ENCODE peak calls at places on chromosome 2, in ten cellular contexts. A is Calu3, U is NAMALWA, V is GM20000, P is NCI-H1105, X is esophagus muscularis mucosa, M is left cardiac atrium, I is C1 segment of cervical spinal cord, O is Right ventricle myocardium superior, S is HL-60. K is an unnamed sample.

GRCh38 chr2:182634386-182634785 is 81.7 kb upstream of the DNAJC10 start:
- DNase-seq in P (no peak), M (no peak), O (no peak), U (no peak), I (no peak), X (no peak), A (no peak), V (no peak), S (no peak), K (no peak)

GRCh38 chr2:24731923-24732322 is 61.3 kb downstream of the PTRHD1 start:
- DNase-seq in M (no peak), O (no peak), P (no peak), S (no peak), A (no peak), U (no peak), I (no peak), X (no peak), V (no peak), K (no peak)

GRCh38 chr2:167534443-167534842 is 646.2 kb downstream of the XIRP2 start:
- DNase-seq in P (no peak), M (no peak), O (no peak), V (no peak), S (no peak), A (no peak), I (no peak), X (no peak), U (no peak), K (no peak)

GRCh38 chr2:163682695-163683094 is 53.1 kb downstream of the FIGN start:
- DNase-seq in P (no peak), U (peak), V (no peak), X (no peak), O (no peak), S (no peak), A (peak), M (no peak), I (no peak), K (no peak)

GRCh38 chr2:238143239-238143951 is 4.9 kb downstream of the KLHL30 start:
- DNase-seq in U (no peak), S (no peak), M (peak), X (no peak), A (peak), P (no peak), V (no peak), O (peak), I (no peak), K (peak)

GRCh38 chr2:96960956-96961350 is 25.4 kb downstream of the FAM178B start:
- DNase-seq in V (no peak), P (no peak), U (no peak), X (no peak), M (no peak), A (no peak), O (no peak), S (no peak), I (no peak), K (no peak)

GRCh38 chr2:119749405-119750066 is 10.2 kb upstream of the PTPN4 start:
- DNase-seq in M (no peak), O (no peak), P (no peak), A (no peak), X (no peak), S (no peak), V (no peak), I (no peak), U (no peak), K (no peak)

GRCh38 chr2:641501-642430 is 35.4 kb downstream of the TMEM18 start:
- DNase-seq in P (no peak), M (no peak), V (no peak), X (peak), U (no peak), S (no peak), I (no peak), O (no peak), A (peak), K (no peak)

GRCh38 chr2:201100497-201100896 is 15.5 kb upstream of the CFLAR start:
- DNase-seq in M (no peak), O (no peak), P (no peak), U (no peak), A (no peak), V (no peak), X (no peak), S (no peak), I (no peak), K (no peak)

GRCh38 chr2:160868891-160869290 is 291.3 kb upstream of the TANK start:
- DNase-seq in X (no peak), M (no peak), V (no peak), P (no peak), O (no peak), A (no peak), S (no peak), I (no peak), U (no peak), K (no peak)

GRCh38 chr2:36655456-36655855 is 41.1 kb upstream of the VIT start:
- DNase-seq in X (no peak), M (no peak), U (no peak), V (no peak), A (no peak), O (no peak), P (no peak), I (no peak), S (no peak), K (no peak)

GRCh38 chr2:246489-247145 is 17.2 kb downstream of the SH3YL1 start:
- DNase-seq in U (peak), X (no peak), O (no peak), I (no peak), V (peak), M (no peak), A (peak), S (peak), P (peak), K (no peak)

GRCh38 chr2:127103243-127104165 is 3.5 kb downstream of the BIN1 start:
- DNase-seq in P (no peak), M (no peak), U (no peak), O (no peak), S (no peak), I (no peak), X (no peak), V (no peak), A (no peak), K (peak)

GRCh38 chr2:72722492-72723090 is 103.2 kb downstream of the EXOC6B start:
- DNase-seq in M (no peak), I (no peak), V (no peak), A (no peak), O (no peak), X (no peak), U (no peak), P (no peak), S (no peak), K (no peak)

GRCh38 chr2:234496835-234497591 is at the start of gene ARL4C:
- DNase-seq in U (peak), O (peak), S (peak), X (no peak), I (peak), A (peak), V (peak), M (peak), P (peak), K (peak)

GRCh38 chr2:66434679-66435548 is at the start of gene MEIS1:
- DNase-seq in S (peak), I (peak), A (peak), V (peak), O (peak), U (peak), M (peak), P (peak), X (peak), K (peak)

GRCh38 chr2:233700028-233700635 is 7.4 kb downstream of the UGT1A6 start:
- DNase-seq in I (no peak), U (no peak), S (no peak), V (no peak), M (no peak), O (no peak), A (peak), P (peak), X (no peak), K (no peak)

GRCh38 chr2:109560265-109560664 is 53.5 kb downstream of the SEPTIN10 start:
- DNase-seq in A (no peak), M (no peak), X (no peak), I (no peak), V (no peak), S (no peak), O (no peak), U (no peak), P (no peak), K (no peak)

GRCh38 chr2:241796610-241797138 is 12.3 kb upstream of the NEU4 start:
- DNase-seq in S (no peak), I (no peak), X (no peak), U (no peak), O (no peak), P (no peak), M (no peak), V (peak), A (no peak), K (peak)

GRCh38 chr2:131092409-131093065 is 723 bp downstream of the FAM168B start:
- DNase-seq in M (no peak), X (no peak), O (no peak), P (no peak), I (no peak), U (peak), V (no peak), A (no peak), S (no peak), K (no peak)

GRCh38 chr2:152155209-152155608 is 20.4 kb downstream of the STAM2 start:
- DNase-seq in U (peak), X (no peak), O (no peak), V (no peak), P (no peak), I (no peak), A (no peak), S (no peak), M (no peak), K (no peak)

GRCh38 chr2:96321230-96322103 is 3.6 kb upstream of the ITPRIPL1 start:
- DNase-seq in U (peak), S (peak), I (peak), M (peak), V (peak), A (peak), X (no peak), P (peak), O (peak), K (peak)

GRCh38 chr2:102082591-102083586 is 59.7 kb upstream of the IL1R1 start:
- DNase-seq in X (no peak), M (peak), P (no peak), S (peak), O (no peak), V (peak), U (peak), A (no peak), I (no peak), K (no peak)

GRCh38 chr2:134142903-134143302 is 111.0 kb upstream of the MGAT5 start:
- DNase-seq in P (no peak), I (no peak), V (no peak), U (no peak), A (peak), O (no peak), S (no peak), X (no peak), M (no peak), K (no peak)

GRCh38 chr2:45134726-45135125 is 125.5 kb upstream of the SIX2 start:
- DNase-seq in M (no peak), U (peak), X (no peak), S (peak), O (no peak), A (no peak), V (no peak), I (no peak), P (no peak), K (no peak)

K was measured in psoas muscle.